ENCODE peak calls at places on chromosomes 1 and 21, in nine cellular contexts. One of them, this sample, is unnamed.

GRCh38 chr1:15668089-15668754 is 15.9 kb upstream of the PLEKHM2 start:
- DNase-seq in naive thymus-derived CD4-positive, alpha-beta T cell: no peak
- DNase-seq in brain microvascular endothelial cell: peak; percentile 7
- DNase-seq in SK-N-DZ: no peak
- DNase-seq in GM10248: no peak
- DNase-seq in HFF-Myc: no peak
- DNase-seq in type B pancreatic cell: no peak
- DNase-seq in Kasumi-1: no peak
- DNase-seq in SJSA1: no peak
- DNase-seq in this sample: no peak

GRCh38 chr21:45990741-45991605 is 9.4 kb downstream of the COL6A1 start:
- DNase-seq in HFF-Myc: no peak
- DNase-seq in type B pancreatic cell: no peak
- DNase-seq in SK-N-DZ: no peak
- DNase-seq in naive thymus-derived CD4-positive, alpha-beta T cell: no peak
- DNase-seq in Kasumi-1: no peak
- DNase-seq in SJSA1: no peak
- DNase-seq in GM10248: no peak
- DNase-seq in brain microvascular endothelial cell: no peak
- DNase-seq in this sample: peak; percentile 4

GRCh38 chr1:231931846-231932454 is 305.4 kb downstream of the DISC1 start:
- DNase-seq in Kasumi-1: peak; percentile 46
- DNase-seq in SJSA1: no peak
- DNase-seq in SK-N-DZ: no peak
- DNase-seq in naive thymus-derived CD4-positive, alpha-beta T cell: no peak
- DNase-seq in brain microvascular endothelial cell: no peak
- DNase-seq in GM10248: peak; percentile 22
- DNase-seq in type B pancreatic cell: no peak
- DNase-seq in HFF-Myc: no peak
- DNase-seq in this sample: no peak

GRCh38 chr1:223631367-223631977 is 34.0 kb downstream of the CAPN8 start:
- DNase-seq in HFF-Myc: no peak
- DNase-seq in SK-N-DZ: no peak
- DNase-seq in brain microvascular endothelial cell: no peak
- DNase-seq in Kasumi-1: no peak
- DNase-seq in type B pancreatic cell: no peak
- DNase-seq in SJSA1: no peak
- DNase-seq in naive thymus-derived CD4-positive, alpha-beta T cell: no peak
- DNase-seq in GM10248: no peak
- DNase-seq in this sample: no peak

GRCh38 chr1:41925712-41926111 is 7.0 kb upstream of the HIVEP3 start:
- DNase-seq in GM10248: no peak
- DNase-seq in Kasumi-1: peak; percentile 12
- DNase-seq in naive thymus-derived CD4-positive, alpha-beta T cell: no peak
- DNase-seq in type B pancreatic cell: no peak
- DNase-seq in HFF-Myc: no peak
- DNase-seq in SJSA1: no peak
- DNase-seq in SK-N-DZ: no peak
- DNase-seq in brain microvascular endothelial cell: no peak
- DNase-seq in this sample: no peak

GRCh38 chr1:205678286-205679111 is 1.8 kb downstream of the SLC45A3 start:
- DNase-seq in SK-N-DZ: no peak
- DNase-seq in SJSA1: no peak
- DNase-seq in GM10248: no peak
- DNase-seq in HFF-Myc: no peak
- DNase-seq in brain microvascular endothelial cell: peak; percentile 60
- DNase-seq in Kasumi-1: no peak
- DNase-seq in naive thymus-derived CD4-positive, alpha-beta T cell: no peak
- DNase-seq in type B pancreatic cell: no peak
- DNase-seq in this sample: no peak

GRCh38 chr1:206609229-206609991 is 2.9 kb downstream of the EIF2D start:
- DNase-seq in brain microvascular endothelial cell: no peak
- DNase-seq in naive thymus-derived CD4-positive, alpha-beta T cell: no peak
- DNase-seq in Kasumi-1: no peak
- DNase-seq in type B pancreatic cell: no peak
- DNase-seq in SJSA1: no peak
- DNase-seq in SK-N-DZ: no peak
- DNase-seq in HFF-Myc: peak; percentile 14
- DNase-seq in GM10248: peak; percentile 51
- DNase-seq in this sample: no peak

GRCh38 chr1:51154776-51155175 is 52.7 kb downstream of the C1orf185 start:
- DNase-seq in brain microvascular endothelial cell: no peak
- DNase-seq in SJSA1: no peak
- DNase-seq in Kasumi-1: no peak
- DNase-seq in HFF-Myc: no peak
- DNase-seq in naive thymus-derived CD4-positive, alpha-beta T cell: no peak
- DNase-seq in SK-N-DZ: no peak
- DNase-seq in GM10248: no peak
- DNase-seq in type B pancreatic cell: no peak
- DNase-seq in this sample: no peak

GRCh38 chr1:209685835-209686234 is 10.6 kb downstream of the G0S2 start:
- DNase-seq in type B pancreatic cell: no peak
- DNase-seq in brain microvascular endothelial cell: no peak
- DNase-seq in SK-N-DZ: no peak
- DNase-seq in Kasumi-1: no peak
- DNase-seq in SJSA1: no peak
- DNase-seq in naive thymus-derived CD4-positive, alpha-beta T cell: peak; percentile 6
- DNase-seq in GM10248: no peak
- DNase-seq in HFF-Myc: no peak
- DNase-seq in this sample: no peak

GRCh38 chr1:161486806-161487482 is 18.3 kb upstream of the FCGR2A start:
- DNase-seq in Kasumi-1: peak; percentile 87
- DNase-seq in brain microvascular endothelial cell: peak; percentile 58
- DNase-seq in type B pancreatic cell: no peak
- DNase-seq in GM10248: peak; percentile 61
- DNase-seq in SK-N-DZ: peak; percentile 29
- DNase-seq in SJSA1: peak; percentile 41
- DNase-seq in HFF-Myc: peak; percentile 62
- DNase-seq in naive thymus-derived CD4-positive, alpha-beta T cell: peak; percentile 39
- DNase-seq in this sample: no peak

GRCh38 chr1:222224576-222224975 is 323.3 kb downstream of the HHIPL2 start:
- DNase-seq in SK-N-DZ: no peak
- DNase-seq in HFF-Myc: no peak
- DNase-seq in Kasumi-1: no peak
- DNase-seq in GM10248: no peak
- DNase-seq in naive thymus-derived CD4-positive, alpha-beta T cell: no peak
- DNase-seq in brain microvascular endothelial cell: no peak
- DNase-seq in type B pancreatic cell: no peak
- DNase-seq in SJSA1: no peak
- DNase-seq in this sample: no peak

This sample was measured in activated B cell treated with CpG ODN at 0.5 μM for 24 hours.